ENCODE peak calls at places on chromosomes 3 and 15, in six cellular contexts. One of them, this sample, is unnamed.

GRCh38 chr3:33074217-33075067 is 22.5 kb downstream of the GLB1 start:
- DNase-seq in head of caudate nucleus: peak
- DNase-seq in KBM-7: peak
- DNase-seq in endodermal cell: peak
- DNase-seq in left cardiac atrium: peak
- DNase-seq in Caco-2: peak
- DNase-seq in this sample: peak

GRCh38 chr15:33027636-33028035 is 166.9 kb downstream of the FMN1 start:
- DNase-seq in endodermal cell: no peak
- DNase-seq in left cardiac atrium: no peak
- DNase-seq in head of caudate nucleus: no peak
- DNase-seq in Caco-2: no peak
- DNase-seq in KBM-7: no peak
- DNase-seq in this sample: no peak

GRCh38 chr3:151827816-151828215 is 13.9 kb downstream of the AADAC start:
- DNase-seq in KBM-7: no peak
- DNase-seq in endodermal cell: no peak
- DNase-seq in left cardiac atrium: no peak
- DNase-seq in head of caudate nucleus: no peak
- DNase-seq in Caco-2: no peak
- DNase-seq in this sample: no peak

GRCh38 chr3:111033470-111034108 is 38.0 kb upstream of the NECTIN3 start:
- DNase-seq in KBM-7: no peak
- DNase-seq in Caco-2: no peak
- DNase-seq in endodermal cell: no peak
- DNase-seq in left cardiac atrium: no peak
- DNase-seq in head of caudate nucleus: no peak
- DNase-seq in this sample: no peak

GRCh38 chr3:152298393-152299242 is 29.9 kb downstream of the MBNL1 start:
- DNase-seq in left cardiac atrium: peak
- DNase-seq in Caco-2: no peak
- DNase-seq in KBM-7: peak
- DNase-seq in endodermal cell: peak
- DNase-seq in head of caudate nucleus: peak
- DNase-seq in this sample: peak

GRCh38 chr3:183298708-183299153 is 45.7 kb downstream of the B3GNT5 start:
- DNase-seq in KBM-7: peak
- DNase-seq in head of caudate nucleus: peak
- DNase-seq in endodermal cell: peak
- DNase-seq in Caco-2: no peak
- DNase-seq in left cardiac atrium: peak
- DNase-seq in this sample: no peak

GRCh38 chr3:141998674-141999290 is 122.3 kb downstream of the ATP1B3 start:
- DNase-seq in left cardiac atrium: no peak
- DNase-seq in KBM-7: peak
- DNase-seq in head of caudate nucleus: no peak
- DNase-seq in endodermal cell: no peak
- DNase-seq in Caco-2: no peak
- DNase-seq in this sample: no peak

GRCh38 chr3:16658933-16659793 is 53.9 kb upstream of the DAZL start:
- DNase-seq in endodermal cell: no peak
- DNase-seq in Caco-2: no peak
- DNase-seq in head of caudate nucleus: no peak
- DNase-seq in left cardiac atrium: no peak
- DNase-seq in KBM-7: peak
- DNase-seq in this sample: no peak

GRCh38 chr15:52021128-52021671 is 2.2 kb downstream of the MAPK6 start:
- DNase-seq in Caco-2: no peak
- DNase-seq in KBM-7: peak
- DNase-seq in endodermal cell: no peak
- DNase-seq in left cardiac atrium: peak
- DNase-seq in head of caudate nucleus: peak
- DNase-seq in this sample: peak

GRCh38 chr15:74598126-74598842 is 17.4 kb upstream of the CLK3 start:
- DNase-seq in head of caudate nucleus: peak
- DNase-seq in endodermal cell: peak
- DNase-seq in Caco-2: peak
- DNase-seq in KBM-7: no peak
- DNase-seq in left cardiac atrium: peak
- DNase-seq in this sample: peak

GRCh38 chr3:11335056-11335608 is 62.9 kb downstream of the ATG7 start:
- DNase-seq in Caco-2: no peak
- DNase-seq in left cardiac atrium: no peak
- DNase-seq in KBM-7: peak
- DNase-seq in head of caudate nucleus: no peak
- DNase-seq in endodermal cell: peak
- DNase-seq in this sample: peak

GRCh38 chr3:133209871-133210550 is 171.8 kb downstream of the TMEM108 start:
- DNase-seq in KBM-7: peak
- DNase-seq in head of caudate nucleus: no peak
- DNase-seq in left cardiac atrium: no peak
- DNase-seq in Caco-2: no peak
- DNase-seq in endodermal cell: no peak
- DNase-seq in this sample: no peak

GRCh38 chr3:119849126-119849525 is 67.2 kb downstream of the NR1I2 start:
- DNase-seq in head of caudate nucleus: no peak
- DNase-seq in endodermal cell: no peak
- DNase-seq in KBM-7: no peak
- DNase-seq in left cardiac atrium: no peak
- DNase-seq in Caco-2: no peak
- DNase-seq in this sample: no peak

GRCh38 chr15:78061963-78062427 is 15.5 kb downstream of the TBC1D2B start:
- DNase-seq in left cardiac atrium: no peak
- DNase-seq in KBM-7: peak
- DNase-seq in endodermal cell: no peak
- DNase-seq in head of caudate nucleus: no peak
- DNase-seq in Caco-2: no peak
- DNase-seq in this sample: no peak

GRCh38 chr3:17090271-17090992 is 205.7 kb downstream of the PLCL2 start:
- DNase-seq in KBM-7: no peak
- DNase-seq in head of caudate nucleus: no peak
- DNase-seq in left cardiac atrium: no peak
- DNase-seq in endodermal cell: no peak
- DNase-seq in Caco-2: no peak
- DNase-seq in this sample: no peak

GRCh38 chr15:57610130-57610529 is 18.4 kb downstream of the MYZAP start:
- DNase-seq in endodermal cell: no peak
- DNase-seq in Caco-2: no peak
- DNase-seq in KBM-7: peak
- DNase-seq in left cardiac atrium: peak
- DNase-seq in head of caudate nucleus: no peak
- DNase-seq in this sample: no peak

GRCh38 chr3:9770276-9770812 is 597 bp upstream of the CAMK1 start:
- DNase-seq in head of caudate nucleus: no peak
- DNase-seq in KBM-7: no peak
- DNase-seq in endodermal cell: no peak
- DNase-seq in left cardiac atrium: peak
- DNase-seq in Caco-2: peak
- DNase-seq in this sample: no peak

This sample was measured in T-helper 2 cell.